ENCODE peak calls at places on chromosomes 16 and 17, in four cellular contexts. One of them, this sample, is unnamed.

GRCh38 chr17:10668771-10669170 is 11.7 kb upstream of the MYH3 start:
- DNase-seq in H54: peak
- DNase-seq in iPS-NIHi11: no peak
- DNase-seq in A172: peak
- DNase-seq in this sample: no peak

GRCh38 chr17:56681561-56682266 is 88.2 kb downstream of the NOG start:
- DNase-seq in H54: peak
- DNase-seq in iPS-NIHi11: no peak
- DNase-seq in A172: peak
- DNase-seq in this sample: no peak

GRCh38 chr17:50109785-50110184 is 14.6 kb downstream of the PDK2 start:
- DNase-seq in H54: no peak
- DNase-seq in iPS-NIHi11: no peak
- DNase-seq in A172: no peak
- DNase-seq in this sample: no peak

GRCh38 chr17:3922765-3923164 is 6.5 kb upstream of the P2RX1 start:
- DNase-seq in H54: no peak
- DNase-seq in iPS-NIHi11: no peak
- DNase-seq in A172: no peak
- DNase-seq in this sample: no peak

GRCh38 chr17:880074-880870 is 98.1 kb downstream of the MRM3 start:
- DNase-seq in H54: no peak
- DNase-seq in iPS-NIHi11: no peak
- DNase-seq in A172: peak
- DNase-seq in this sample: no peak

GRCh38 chr17:1485311-1485747 is 7.2 kb downstream of the MYO1C start:
- DNase-seq in H54: peak
- DNase-seq in iPS-NIHi11: peak
- DNase-seq in A172: no peak
- DNase-seq in this sample: peak

GRCh38 chr16:4515611-4516233 is 22.9 kb downstream of the CDIP1 start:
- DNase-seq in H54: no peak
- DNase-seq in iPS-NIHi11: no peak
- DNase-seq in A172: no peak
- DNase-seq in this sample: no peak

GRCh38 chr17:67258836-67259468 is 14.0 kb upstream of the HELZ start:
- DNase-seq in H54: no peak
- DNase-seq in iPS-NIHi11: no peak
- DNase-seq in A172: no peak
- DNase-seq in this sample: no peak